ENCODE peak calls at places on chromosomes 7 and 10, in eight cellular contexts. Y is adrenal gland, U is transverse colon, W is body of pancreas, Z is tibial nerve, B is A549, M is HCT116, I is gastrocnemius medialis. S is an unnamed sample.

GRCh38 chr7:127895814-127896280 is 135.4 kb downstream of the LRRC4 start:
- DNase-seq in W (no peak), M (no peak), Z (no peak), U (no peak), I (no peak), Y (no peak), B (no peak), S (no peak)

GRCh38 chr10:68900427-68901105 is 549 bp upstream of the DDX50 start:
- DNase-seq in U (no peak), Z (no peak), B (peak; percentile 36), M (no peak), Y (no peak), W (no peak), I (no peak), S (peak; percentile 86)

GRCh38 chr7:30984359-30985107 is 20.8 kb downstream of the GHRHR start:
- DNase-seq in B (no peak), W (peak; percentile 40), U (no peak), Z (no peak), Y (peak; percentile 73), M (peak; percentile 34), I (no peak), S (no peak)

GRCh38 chr10:19479854-19480253 is 336.4 kb upstream of the PLXDC2 start:
- DNase-seq in Y (no peak), W (no peak), I (no peak), U (no peak), B (no peak), Z (no peak), M (no peak), S (no peak)

GRCh38 chr10:4450981-4451501 is 375.0 kb upstream of the AKR1E2 start:
- DNase-seq in W (no peak), B (no peak), Y (no peak), U (no peak), M (no peak), Z (no peak), I (no peak), S (no peak)

GRCh38 chr7:66110861-66111260 is 3.8 kb upstream of the CRCP start:
- DNase-seq in I (no peak), B (peak; percentile 17), Z (no peak), U (no peak), Y (no peak), W (no peak), M (peak; percentile 94), S (no peak)

GRCh38 chr10:131859341-131860020 is 41.3 kb upstream of the PPP2R2D start:
- DNase-seq in U (no peak), Z (no peak), W (no peak), M (no peak), Y (no peak), B (no peak), I (no peak), S (no peak)

GRCh38 chr10:97407211-97407951 is 6.2 kb upstream of the RRP12 start:
- DNase-seq in B (peak; percentile 93), W (peak; percentile 63), Z (peak; percentile 42), I (no peak), U (peak; percentile 62), Y (peak; percentile 60), M (peak; percentile 77), S (peak; percentile 47)

GRCh38 chr10:26528715-26529393 is 90.7 kb downstream of the APBB1IP start:
- DNase-seq in I (no peak), B (no peak), W (no peak), Y (no peak), U (no peak), Z (no peak), M (no peak), S (no peak)

GRCh38 chr7:139360948-139361307 is 1.2 kb downstream of the LUC7L2 start:
- DNase-seq in W (no peak), Y (no peak), U (no peak), I (no peak), Z (no peak), M (no peak), B (no peak), S (no peak)

GRCh38 chr10:126663328-126663727 is 7.2 kb downstream of the C10orf90 start:
- DNase-seq in U (no peak), B (no peak), Z (peak; percentile 49), W (no peak), I (peak; percentile 31), M (no peak), Y (no peak), S (peak; percentile 71)

GRCh38 chr7:33946094-33946699 is 40.9 kb downstream of the BMPER start:
- DNase-seq in B (no peak), Z (no peak), U (no peak), W (no peak), Y (no peak), I (no peak), M (no peak), S (no peak)

DNA sequence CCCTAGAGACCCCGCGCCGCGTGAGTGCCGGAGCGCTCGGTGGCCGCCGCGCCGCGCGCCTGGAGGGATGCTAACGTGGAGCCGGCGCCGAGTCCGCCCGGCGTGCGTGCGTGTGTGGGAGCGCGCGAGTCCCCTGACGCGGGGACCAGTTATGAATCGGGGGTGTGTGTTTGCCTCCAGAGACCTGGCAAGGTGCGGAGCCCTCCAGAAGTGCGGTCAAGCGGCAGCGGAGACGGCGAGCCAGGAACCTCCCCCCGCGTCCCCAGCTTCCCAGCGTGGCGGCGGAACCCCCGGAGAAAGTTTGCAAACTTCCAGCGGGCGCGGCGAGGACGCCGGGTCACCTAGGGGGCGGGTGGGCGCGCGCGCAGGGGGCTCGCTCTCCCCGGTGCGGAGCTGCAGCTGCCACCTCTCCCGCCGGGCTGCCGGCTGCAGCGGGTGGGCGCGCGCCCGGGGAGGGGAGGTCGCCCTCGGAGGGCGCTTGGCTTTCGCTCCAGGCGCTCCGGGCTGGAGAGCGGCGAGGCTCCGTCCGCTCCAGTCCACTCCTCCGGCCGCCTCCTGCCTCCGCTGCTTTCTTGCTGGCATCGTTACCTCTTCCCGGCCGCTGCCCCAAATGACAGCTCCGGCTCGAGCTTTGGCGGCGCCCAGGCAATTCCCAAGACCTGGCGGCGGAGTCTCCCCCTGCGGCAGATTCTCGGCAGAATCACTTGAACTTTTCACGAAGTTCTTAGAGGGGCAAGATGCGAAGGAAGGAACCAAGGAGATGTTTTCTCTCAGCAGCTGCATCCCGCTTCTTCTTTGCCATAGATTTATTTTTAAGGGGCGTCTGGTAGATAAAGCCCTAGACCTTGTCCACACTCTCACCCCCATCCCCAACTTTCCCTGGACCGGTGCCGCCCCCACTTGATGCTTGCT is 2.3 kb upstream of the CREB5 start:
- DNase-seq in U (peak; percentile 18), Y (peak; percentile 35), W (peak; percentile 45), M (no peak), Z (peak; percentile 20), I (no peak), B (peak; percentile 17), S (peak; percentile 40)
- TF ChIP-seq POLR2A in U (no peak), Y (no peak), W (no peak), M (no peak), Z (no peak), I (peak; percentile 8), B (no peak), S (no peak)

GRCh38 chr7:134246761-134247160 is 70.0 kb downstream of the SLC35B4 start:
- DNase-seq in W (no peak), I (no peak), M (no peak), U (no peak), Z (no peak), B (no peak), Y (no peak), S (no peak)
- H3K27ac ChIP-seq in W (no peak overlapping the region), I (no peak overlapping the region), M (no peak overlapping the region), U (no peak overlapping the region), Z (no peak overlapping the region), B (no peak overlapping the region), Y (no peak overlapping the region), S (no peak overlapping the region)

GRCh38 chr10:6216916-6217315 is 14.2 kb downstream of the PFKFB3 start:
- DNase-seq in U (no peak), Y (no peak), W (no peak), Z (no peak), B (no peak), I (no peak), M (no peak), S (no peak)

GRCh38 chr10:6219494-6219836 is 16.7 kb downstream of the PFKFB3 start:
- DNase-seq in Z (no peak), U (no peak), Y (no peak), W (no peak), B (no peak), I (no peak), M (no peak), S (no peak)

GRCh38 chr10:6215683-6216484 is 13.2 kb downstream of the PFKFB3 start:
- DNase-seq in W (no peak), U (no peak), Y (no peak), B (no peak), Z (no peak), M (no peak), I (no peak), S (no peak)

GRCh38 chr10:6218692-6219493 is 16.2 kb downstream of the PFKFB3 start:
- DNase-seq in Y (no peak), M (no peak), I (no peak), B (no peak), U (no peak), W (no peak), Z (no peak), S (no peak)

GRCh38 chr10:6217621-6218020 is 14.9 kb downstream of the PFKFB3 start:
- DNase-seq in U (no peak), M (no peak), I (no peak), Z (no peak), Y (no peak), W (no peak), B (no peak), S (no peak)
- TF ChIP-seq POLR2A in U (no peak), M (no peak), I (no peak), Z (no peak), Y (no peak), W (no peak), B (no peak), S (no peak)

GRCh38 chr7:151849879-151850260 is 27.0 kb downstream of the PRKAG2 start:
- DNase-seq in I (no peak), M (no peak), Z (no peak), Y (no peak), B (no peak), U (no peak), W (no peak), S (no peak)

GRCh38 chr7:151851782-151852181 is 25.1 kb downstream of the PRKAG2 start:
- DNase-seq in Y (peak; percentile 39), B (no peak), I (no peak), W (peak; percentile 53), U (no peak), Z (peak; percentile 47), M (no peak), S (no peak)

GRCh38 chr7:151852486-151853396 is 24.2 kb downstream of the PRKAG2 start:
- DNase-seq in I (no peak), Z (no peak), Y (no peak), M (no peak), W (no peak), B (no peak), U (no peak), S (peak; percentile 21)

GRCh38 chr7:151850484-151851159 is 26.3 kb downstream of the PRKAG2 start:
- DNase-seq in W (no peak), I (no peak), Z (no peak), U (no peak), M (no peak), B (no peak), Y (no peak), S (no peak)

DNA sequence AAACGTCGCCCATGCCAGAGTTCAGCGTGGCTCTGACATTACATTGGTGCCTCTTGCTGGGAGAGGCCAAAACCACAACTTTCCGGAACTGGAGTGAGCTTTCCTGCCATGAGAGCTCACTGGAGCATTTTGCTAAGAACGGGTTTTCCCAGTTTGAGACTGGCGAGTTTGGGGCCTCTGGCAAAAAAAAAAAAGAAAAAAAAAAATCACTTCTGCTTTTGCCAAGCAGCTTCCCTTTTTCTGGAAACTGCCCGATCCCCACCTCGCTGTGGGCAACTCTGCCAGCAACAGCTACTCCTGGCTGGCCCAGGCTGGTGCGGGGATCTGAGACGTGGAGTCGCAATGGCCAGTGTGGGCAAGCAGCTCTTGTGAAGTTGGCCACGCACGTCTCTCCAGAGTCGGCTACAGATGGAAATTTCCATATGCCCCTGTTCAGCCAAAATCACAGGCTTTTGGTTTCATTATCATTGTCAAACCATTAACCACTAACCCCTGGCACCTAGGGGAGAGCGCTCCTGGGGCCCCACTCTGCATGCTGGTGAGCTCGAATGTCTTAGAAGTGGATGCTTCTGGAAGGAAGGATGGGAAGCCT is 25.7 kb downstream of the PRKAG2 start:
- DNase-seq in B (no peak), I (no peak), W (peak; percentile 35), Z (no peak), U (no peak), M (no peak), Y (no peak), S (peak; percentile 55)
- H3K27ac ChIP-seq in B (no peak overlapping the region), I (no peak overlapping the region), W (peak overlapping the region; percentile 44), Z (peak overlapping the region; percentile 42), U (no peak overlapping the region), M (no peak overlapping the region), Y (no peak overlapping the region), S (peak overlapping the region; percentile 5)

S was measured in heart left ventricle.